ENCODE peak calls at places on chromosomes 11 and 22, in five cellular contexts. J is M059J, L is NCI-H2171 treated with DMSO at 0.1 percent for 48 hours, S is RWPE1, N is cardiac muscle cell. T is an unnamed sample.

GRCh38 chr11:71327156-71328085 is 75.0 kb upstream of the SHANK2 start:
- DNase-seq in J (no peak), L (no peak), S (no peak), N (no peak), T (no peak)

GRCh38 chr22:30044369-30044768 is 35.9 kb upstream of the HORMAD2 start:
- DNase-seq in J (peak), L (no peak), S (peak), N (peak), T (peak)

GRCh38 chr22:46010177-46010867 is 33.4 kb upstream of the WNT7B start:
- DNase-seq in J (peak), L (no peak), S (no peak), N (peak), T (peak)

GRCh38 chr22:40436460-40437431 is 66.4 kb downstream of the SGSM3 start:
- DNase-seq in J (peak), L (peak), S (peak), N (peak), T (peak)

GRCh38 chr11:16155448-16155847 is 200.9 kb downstream of the SOX6 start:
- DNase-seq in J (no peak), L (no peak), S (no peak), N (no peak), T (peak)

GRCh38 chr22:25745341-25746011 is 3.5 kb downstream of the MYO18B start:
- DNase-seq in J (peak), L (no peak), S (no peak), N (peak), T (peak)

GRCh38 chr11:17412488-17413180 is 24.2 kb upstream of the KCNJ11 start:
- DNase-seq in J (no peak), L (no peak), S (no peak), N (no peak), T (no peak)

GRCh38 chr11:14625804-14626203 is 17.8 kb upstream of the PDE3B start:
- DNase-seq in J (no peak), L (no peak), S (no peak), N (no peak), T (no peak)

GRCh38 chr11:130146797-130147196 is 12.8 kb upstream of the ST14 start:
- DNase-seq in J (no peak), L (no peak), S (no peak), N (peak), T (no peak)

GRCh38 chr11:42992594-42992993 is 319.2 kb upstream of the API5 start:
- DNase-seq in J (no peak), L (no peak), S (no peak), N (no peak), T (no peak)

GRCh38 chr11:11500744-11501487 is 120.9 kb downstream of the GALNT18 start:
- DNase-seq in J (no peak), L (no peak), S (no peak), N (no peak), T (no peak)

GRCh38 chr11:68673991-68674390 is 10.4 kb upstream of the GAL start:
- DNase-seq in J (no peak), L (no peak), S (no peak), N (no peak), T (no peak)

GRCh38 chr11:118699508-118700220 is 20.2 kb upstream of the TREH start:
- DNase-seq in J (no peak), L (no peak), S (no peak), N (no peak), T (no peak)

GRCh38 chr11:15816270-15816871 is 540.0 kb downstream of the SOX6 start:
- DNase-seq in J (peak), L (no peak), S (peak), N (peak), T (peak)

GRCh38 chr11:2271077-2271326 is 614 bp upstream of the ASCL2 start:
- DNase-seq in J (no peak), L (no peak), S (no peak), N (no peak), T (peak)

GRCh38 chr11:2318707-2319106 is 16.9 kb downstream of the TSPAN32 start:
- DNase-seq in J (no peak), L (no peak), S (no peak), N (no peak), T (no peak)

GRCh38 chr11:44985721-44986120 is 35.0 kb upstream of the TP53I11 start:
- DNase-seq in J (no peak), L (no peak), S (no peak), N (no peak), T (no peak)

GRCh38 chr22:24244144-24244787 is 616 bp downstream of the GGT5 start:
- DNase-seq in J (no peak), L (no peak), S (no peak), N (peak), T (no peak)

GRCh38 chr11:1153105-1153950 is 4.4 kb upstream of the MUC5AC start:
- DNase-seq in J (peak), L (no peak), S (no peak), N (no peak), T (no peak)

GRCh38 chr11:27452147-27452546 is 20.4 kb downstream of the LGR4 start:
- DNase-seq in J (no peak), L (no peak), S (no peak), N (no peak), T (peak)

GRCh38 chr11:122044086-122044485 is 71.9 kb downstream of the BLID start:
- DNase-seq in J (peak), L (no peak), S (no peak), N (no peak), T (peak)

GRCh38 chr11:46513934-46514342 is 79.9 kb downstream of the AMBRA1 start:
- DNase-seq in J (no peak), L (peak), S (peak), N (peak), T (peak)

GRCh38 chr22:23251445-23252093 is 71.3 kb downstream of the BCR start:
- DNase-seq in J (peak), L (peak), S (peak), N (no peak), T (peak)

GRCh38 chr11:61923166-61924015 is 6.0 kb upstream of the RAB3IL1 start:
- DNase-seq in J (no peak), L (no peak), S (no peak), N (peak), T (peak)

GRCh38 chr22:49170053-49170452 is 657.6 kb downstream of the BRD1 start:
- DNase-seq in J (no peak), L (no peak), S (no peak), N (no peak), T (no peak)

GRCh38 chr11:9565822-9566560 is 7.5 kb upstream of the WEE1 start:
- DNase-seq in J (peak), L (no peak), S (peak), N (peak), T (peak)

GRCh38 chr11:106369224-106369623 is 291.8 kb downstream of the AASDHPPT start:
- DNase-seq in J (no peak), L (no peak), S (no peak), N (peak), T (no peak)

T was measured in epithelial cell of esophagus.